ENCODE peak calls at places on chromosomes 7 and 10, in five cellular contexts. One of them, this sample, is unnamed. For H3K4me1, the result is how much of the 10 kb centered on the place peaks cover.

GRCh38 chr7:28705350-28705749 is 252.8 kb downstream of the TRIL start:
- DNase-seq in lower lobe of right lung: no peak
- DNase-seq in cardiac muscle cell: no peak
- DNase-seq in psoas muscle: no peak
- DNase-seq in effector memory CD4-positive, alpha-beta T cell: no peak
- DNase-seq in this sample: no peak

GRCh38 chr10:132524443-132525285 is 12.9 kb upstream of the INPP5A start:
- DNase-seq in lower lobe of right lung: no peak
- DNase-seq in cardiac muscle cell: no peak
- DNase-seq in psoas muscle: peak
- DNase-seq in effector memory CD4-positive, alpha-beta T cell: no peak
- DNase-seq in this sample: no peak

GRCh38 chr7:74569501-74570075 is 87.9 kb upstream of the GTF2I start:
- DNase-seq in lower lobe of right lung: no peak
- DNase-seq in cardiac muscle cell: no peak
- DNase-seq in psoas muscle: no peak
- DNase-seq in effector memory CD4-positive, alpha-beta T cell: no peak
- DNase-seq in this sample: no peak

GRCh38 chr10:125123363-125124113 is 36.8 kb downstream of the CTBP2 start:
- DNase-seq in lower lobe of right lung: peak
- DNase-seq in cardiac muscle cell: peak
- DNase-seq in psoas muscle: peak
- DNase-seq in effector memory CD4-positive, alpha-beta T cell: no peak
- DNase-seq in this sample: peak

GRCh38 chr7:82234457-82235049 is 209.0 kb downstream of the CACNA2D1 start:
- DNase-seq in lower lobe of right lung: no peak
- DNase-seq in cardiac muscle cell: peak
- DNase-seq in psoas muscle: no peak
- DNase-seq in effector memory CD4-positive, alpha-beta T cell: no peak
- DNase-seq in this sample: no peak

GRCh38 chr10:7696545-7696944 is 6.6 kb upstream of the ITIH2 start:
- DNase-seq in lower lobe of right lung: peak
- DNase-seq in cardiac muscle cell: peak
- DNase-seq in psoas muscle: no peak
- DNase-seq in effector memory CD4-positive, alpha-beta T cell: no peak
- DNase-seq in this sample: peak

GRCh38 chr10:118595598-118596425 is at the start of gene PRLHR:
- DNase-seq in lower lobe of right lung: no peak
- DNase-seq in cardiac muscle cell: peak
- DNase-seq in psoas muscle: no peak
- DNase-seq in effector memory CD4-positive, alpha-beta T cell: no peak
- DNase-seq in this sample: peak

GRCh38 chr7:78296036-78296435 is 497.5 kb downstream of the PHTF2 start:
- DNase-seq in lower lobe of right lung: no peak
- DNase-seq in cardiac muscle cell: no peak
- DNase-seq in psoas muscle: no peak
- DNase-seq in effector memory CD4-positive, alpha-beta T cell: no peak
- DNase-seq in this sample: no peak

GRCh38 chr10:102814873-102815661 is 22.1 kb downstream of the CYP17A1 start:
- DNase-seq in lower lobe of right lung: peak
- DNase-seq in cardiac muscle cell: peak
- DNase-seq in psoas muscle: peak
- DNase-seq in effector memory CD4-positive, alpha-beta T cell: no peak
- DNase-seq in this sample: peak

GRCh38 chr7:157499121-157499834 is 162.5 kb downstream of the DNAJB6 start:
- DNase-seq in lower lobe of right lung: no peak
- DNase-seq in cardiac muscle cell: no peak
- DNase-seq in psoas muscle: no peak
- DNase-seq in effector memory CD4-positive, alpha-beta T cell: no peak
- DNase-seq in this sample: peak

GRCh38 chr7:36456548-36456947 is 66.9 kb downstream of the ANLN start:
- DNase-seq in lower lobe of right lung: no peak
- DNase-seq in cardiac muscle cell: peak
- DNase-seq in psoas muscle: no peak
- DNase-seq in effector memory CD4-positive, alpha-beta T cell: no peak
- DNase-seq in this sample: no peak

GRCh38 chr7:109873296-109873695 is 1217.6 kb upstream of the LRRN3 start:
- DNase-seq in lower lobe of right lung: no peak
- DNase-seq in cardiac muscle cell: no peak
- DNase-seq in psoas muscle: no peak
- DNase-seq in effector memory CD4-positive, alpha-beta T cell: no peak
- DNase-seq in this sample: no peak

GRCh38 chr7:157888579-157888978 is 551.8 kb downstream of the DNAJB6 start:
- DNase-seq in lower lobe of right lung: no peak
- DNase-seq in cardiac muscle cell: no peak
- DNase-seq in psoas muscle: no peak
- DNase-seq in effector memory CD4-positive, alpha-beta T cell: no peak
- DNase-seq in this sample: no peak

GRCh38 chr10:5720182-5720581 is 35.5 kb downstream of the TASOR2 start:
- DNase-seq in lower lobe of right lung: no peak
- DNase-seq in cardiac muscle cell: no peak
- DNase-seq in psoas muscle: no peak
- DNase-seq in effector memory CD4-positive, alpha-beta T cell: no peak
- DNase-seq in this sample: no peak

GRCh38 chr10:58641095-58641531 is 128.4 kb downstream of the BICC1 start:
- DNase-seq in lower lobe of right lung: no peak
- DNase-seq in cardiac muscle cell: peak
- DNase-seq in psoas muscle: no peak
- DNase-seq in effector memory CD4-positive, alpha-beta T cell: no peak
- DNase-seq in this sample: no peak

GRCh38 chr7:128915271-128915819 is 4.8 kb upstream of the KCP start:
- DNase-seq in lower lobe of right lung: no peak
- DNase-seq in cardiac muscle cell: no peak
- DNase-seq in psoas muscle: no peak
- DNase-seq in effector memory CD4-positive, alpha-beta T cell: no peak
- DNase-seq in this sample: no peak

GRCh38 chr7:38382627-38383026 is 109.2 kb upstream of the TARP start:
- DNase-seq in lower lobe of right lung: no peak
- DNase-seq in cardiac muscle cell: peak
- DNase-seq in psoas muscle: no peak
- DNase-seq in effector memory CD4-positive, alpha-beta T cell: no peak
- DNase-seq in this sample: no peak

GRCh38 chr7:73703985-73704639 is 15.4 kb downstream of the STX1A start:
- DNase-seq in lower lobe of right lung: peak
- DNase-seq in cardiac muscle cell: peak
- DNase-seq in psoas muscle: peak
- DNase-seq in effector memory CD4-positive, alpha-beta T cell: no peak
- DNase-seq in this sample: peak

GRCh38 chr10:106997721-106998120 is 166.8 kb downstream of the SORCS1 start:
- DNase-seq in lower lobe of right lung: peak
- DNase-seq in cardiac muscle cell: no peak
- DNase-seq in psoas muscle: no peak
- DNase-seq in effector memory CD4-positive, alpha-beta T cell: no peak
- DNase-seq in this sample: peak

GRCh38 chr7:26626156-26626555 is 238.2 kb downstream of the SKAP2 start:
- DNase-seq in lower lobe of right lung: no peak
- DNase-seq in cardiac muscle cell: no peak
- DNase-seq in psoas muscle: no peak
- DNase-seq in effector memory CD4-positive, alpha-beta T cell: no peak
- DNase-seq in this sample: no peak

GRCh38 chr10:128936392-128936791 is 530.6 kb upstream of the MGMT start:
- DNase-seq in lower lobe of right lung: no peak
- DNase-seq in cardiac muscle cell: no peak
- DNase-seq in psoas muscle: no peak
- DNase-seq in effector memory CD4-positive, alpha-beta T cell: no peak
- DNase-seq in this sample: no peak

GRCh38 chr7:27967639-27968038 is 213.0 kb downstream of the JAZF1 start:
- DNase-seq in lower lobe of right lung: no peak
- DNase-seq in cardiac muscle cell: no peak
- DNase-seq in psoas muscle: no peak
- DNase-seq in effector memory CD4-positive, alpha-beta T cell: no peak
- DNase-seq in this sample: no peak

GRCh38 chr7:101550641-101551531 is 78.2 kb downstream of the MYL10 start:
- DNase-seq in lower lobe of right lung: peak
- DNase-seq in cardiac muscle cell: peak
- DNase-seq in psoas muscle: no peak
- DNase-seq in effector memory CD4-positive, alpha-beta T cell: no peak
- DNase-seq in this sample: no peak

GRCh38 chr10:132556994-132557441 is 19.4 kb downstream of the INPP5A start:
- DNase-seq in lower lobe of right lung: no peak
- DNase-seq in cardiac muscle cell: no peak
- DNase-seq in psoas muscle: no peak
- DNase-seq in effector memory CD4-positive, alpha-beta T cell: no peak
- DNase-seq in this sample: no peak

GRCh38 chr10:32953277-32953927 is 4.6 kb downstream of the ITGB1 start:
- DNase-seq in lower lobe of right lung: no peak
- DNase-seq in cardiac muscle cell: peak
- DNase-seq in psoas muscle: no peak
- DNase-seq in effector memory CD4-positive, alpha-beta T cell: no peak
- DNase-seq in this sample: no peak

GRCh38 chr10:32954080-32954479 is 4.0 kb downstream of the ITGB1 start:
- DNase-seq in lower lobe of right lung: no peak
- DNase-seq in cardiac muscle cell: no peak
- DNase-seq in psoas muscle: no peak
- DNase-seq in effector memory CD4-positive, alpha-beta T cell: no peak
- DNase-seq in this sample: no peak

GRCh38 chr10:32955299-32955772 is 2.7 kb downstream of the ITGB1 start:
- DNase-seq in lower lobe of right lung: no peak
- DNase-seq in cardiac muscle cell: no peak
- DNase-seq in psoas muscle: no peak
- DNase-seq in effector memory CD4-positive, alpha-beta T cell: no peak
- DNase-seq in this sample: no peak

GRCh38 chr10:32955790-32956189 is 2.2 kb downstream of the ITGB1 start:
- DNase-seq in lower lobe of right lung: no peak
- DNase-seq in cardiac muscle cell: no peak
- DNase-seq in psoas muscle: no peak
- DNase-seq in effector memory CD4-positive, alpha-beta T cell: no peak
- DNase-seq in this sample: no peak

DNA sequence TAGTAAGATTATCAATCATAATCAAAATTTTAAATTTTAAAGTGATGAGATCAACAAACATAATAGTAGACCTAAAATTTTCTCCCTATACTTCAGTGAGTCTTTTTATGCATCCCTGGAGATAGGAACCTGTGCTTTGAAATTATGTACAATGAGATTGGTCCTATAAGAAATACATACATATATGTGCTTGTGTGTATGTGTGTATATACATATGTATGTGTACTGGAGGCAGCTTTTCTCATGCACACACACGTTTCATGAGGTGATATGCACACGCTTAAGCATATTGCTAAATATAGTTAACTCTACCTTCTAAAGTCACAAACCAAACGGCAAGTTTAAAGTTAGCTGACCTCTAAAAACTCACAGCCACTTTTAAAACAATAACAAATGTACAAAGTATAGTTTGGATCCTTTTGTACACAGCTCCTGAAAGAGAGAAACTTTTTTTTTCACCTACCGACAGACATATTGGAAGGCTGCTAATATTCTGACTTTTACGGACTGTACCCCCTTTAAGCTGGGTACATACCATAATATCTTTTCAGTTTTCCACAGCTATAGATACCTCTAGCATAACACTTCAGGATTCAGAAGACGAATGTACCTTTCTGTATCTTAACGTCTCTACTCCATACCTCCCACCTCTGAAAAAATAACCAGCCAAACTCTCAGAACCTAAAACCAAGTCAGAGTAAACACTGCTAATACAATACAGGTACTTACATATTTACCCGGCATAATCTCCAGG is 3.3 kb downstream of the ITGB1 start:
- DNase-seq in lower lobe of right lung: no peak
- DNase-seq in cardiac muscle cell: no peak
- DNase-seq in psoas muscle: no peak
- DNase-seq in effector memory CD4-positive, alpha-beta T cell: no peak
- DNase-seq in this sample: no peak
- H3K4me1 ChIP-seq in lower lobe of right lung: half or more
- H3K4me1 ChIP-seq in cardiac muscle cell: half or more
- H3K4me1 ChIP-seq in psoas muscle: half or more
- H3K4me1 ChIP-seq in effector memory CD4-positive, alpha-beta T cell: under half
- H3K4me1 ChIP-seq in this sample: under half

GRCh38 chr7:47330026-47330425 is 251.9 kb downstream of the TNS3 start:
- DNase-seq in lower lobe of right lung: no peak
- DNase-seq in cardiac muscle cell: no peak
- DNase-seq in psoas muscle: no peak
- DNase-seq in effector memory CD4-positive, alpha-beta T cell: no peak
- DNase-seq in this sample: no peak
- H3K4me1 ChIP-seq in lower lobe of right lung: half or more
- H3K4me1 ChIP-seq in cardiac muscle cell: under half
- H3K4me1 ChIP-seq in psoas muscle: under half
- H3K4me1 ChIP-seq in effector memory CD4-positive, alpha-beta T cell: under half
- H3K4me1 ChIP-seq in this sample: half or more

GRCh38 chr10:63703113-63703670 is 182.0 kb downstream of the REEP3 start:
- DNase-seq in lower lobe of right lung: no peak
- DNase-seq in cardiac muscle cell: peak
- DNase-seq in psoas muscle: no peak
- DNase-seq in effector memory CD4-positive, alpha-beta T cell: no peak
- DNase-seq in this sample: no peak
- H3K4me1 ChIP-seq in lower lobe of right lung: half or more
- H3K4me1 ChIP-seq in cardiac muscle cell: under half
- H3K4me1 ChIP-seq in psoas muscle: half or more
- H3K4me1 ChIP-seq in effector memory CD4-positive, alpha-beta T cell: under half
- H3K4me1 ChIP-seq in this sample: half or more

DNA sequence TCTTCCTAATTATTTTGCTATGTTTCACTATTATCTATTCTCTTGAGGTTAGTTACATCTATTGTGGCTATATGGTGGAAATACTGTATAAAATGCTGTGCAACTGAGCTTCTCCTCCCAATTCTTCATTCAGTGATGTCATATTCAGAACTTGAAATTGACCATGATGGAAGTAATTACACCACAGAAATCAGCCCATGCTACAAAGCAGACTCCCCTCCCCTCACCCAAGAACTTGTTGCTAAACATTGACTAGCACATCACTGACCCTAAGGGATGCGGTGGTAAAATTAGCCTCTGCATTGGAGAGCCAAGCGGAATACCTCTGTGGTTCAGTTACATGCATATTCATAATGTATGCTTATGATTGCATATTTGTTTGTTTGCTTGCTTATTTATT is 8.8 kb downstream of the CALD1 start:
- DNase-seq in lower lobe of right lung: no peak
- DNase-seq in cardiac muscle cell: no peak
- DNase-seq in psoas muscle: no peak
- DNase-seq in effector memory CD4-positive, alpha-beta T cell: no peak
- DNase-seq in this sample: no peak
- H3K4me1 ChIP-seq in lower lobe of right lung: under half
- H3K4me1 ChIP-seq in cardiac muscle cell: under half
- H3K4me1 ChIP-seq in psoas muscle: under half
- H3K4me1 ChIP-seq in effector memory CD4-positive, alpha-beta T cell: under half
- H3K4me1 ChIP-seq in this sample: under half

DNA sequence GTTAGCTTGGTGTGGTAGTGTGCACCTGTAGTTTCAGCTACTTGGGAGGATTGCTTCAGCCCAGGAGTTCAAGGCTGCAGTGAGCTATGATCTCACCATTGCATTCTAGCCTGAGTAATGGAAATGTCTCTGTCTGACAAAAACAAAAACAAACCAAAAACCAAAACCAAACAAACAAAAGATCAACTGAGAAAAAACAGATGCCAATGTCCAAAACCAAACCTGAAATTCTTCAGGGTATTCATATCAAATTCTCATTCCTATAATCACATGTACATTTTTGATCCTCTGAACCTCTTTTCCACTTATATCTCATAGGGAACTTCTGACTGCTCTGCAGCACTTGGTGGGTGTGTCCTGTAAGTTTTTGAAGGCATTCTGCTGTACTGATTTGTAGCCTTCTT is 87.0 kb downstream of the CDK6 start:
- DNase-seq in lower lobe of right lung: no peak
- DNase-seq in cardiac muscle cell: no peak
- DNase-seq in psoas muscle: no peak
- DNase-seq in effector memory CD4-positive, alpha-beta T cell: no peak
- DNase-seq in this sample: no peak
- H3K4me1 ChIP-seq in lower lobe of right lung: under half
- H3K4me1 ChIP-seq in cardiac muscle cell: under half
- H3K4me1 ChIP-seq in psoas muscle: under half
- H3K4me1 ChIP-seq in effector memory CD4-positive, alpha-beta T cell: under half
- H3K4me1 ChIP-seq in this sample: under half